ENCODE peak calls at places on chromosomes 16 and 17, in nine cellular contexts. One of them, this sample, is unnamed.

GRCh38 chr17:6145946-6146345 is 75.8 kb downstream of the WSCD1 start:
- DNase-seq in spleen: no peak
- DNase-seq in breast epithelium: no peak
- DNase-seq in adrenal gland: no peak
- DNase-seq in upper lobe of right lung: no peak
- DNase-seq in foreskin fibroblast: no peak
- DNase-seq in WTC11: no peak
- DNase-seq in neural crest cell: no peak
- DNase-seq in BJ: no peak
- DNase-seq in this sample: no peak

GRCh38 chr17:57895382-57896060 is 45.7 kb upstream of the MRPS23 start:
- DNase-seq in neural crest cell: no peak
- DNase-seq in adrenal gland: no peak
- DNase-seq in foreskin fibroblast: no peak
- DNase-seq in WTC11: no peak
- DNase-seq in upper lobe of right lung: peak; percentile 60
- DNase-seq in breast epithelium: no peak
- DNase-seq in BJ: no peak
- DNase-seq in spleen: no peak
- DNase-seq in this sample: no peak

GRCh38 chr16:27698266-27698665 is 148.3 kb downstream of the KATNIP start:
- DNase-seq in spleen: peak; percentile 59
- DNase-seq in adrenal gland: no peak
- DNase-seq in BJ: no peak
- DNase-seq in WTC11: peak; percentile 94
- DNase-seq in upper lobe of right lung: peak; percentile 52
- DNase-seq in foreskin fibroblast: no peak
- DNase-seq in neural crest cell: peak; percentile 50
- DNase-seq in breast epithelium: peak; percentile 25
- DNase-seq in this sample: peak; percentile 18

GRCh38 chr17:38861399-38861843 is 7.9 kb upstream of the RPL23 start:
- DNase-seq in foreskin fibroblast: no peak
- DNase-seq in breast epithelium: no peak
- DNase-seq in spleen: no peak
- DNase-seq in upper lobe of right lung: no peak
- DNase-seq in neural crest cell: no peak
- DNase-seq in adrenal gland: no peak
- DNase-seq in WTC11: peak; percentile 55
- DNase-seq in BJ: no peak
- DNase-seq in this sample: peak; percentile 64

GRCh38 chr17:71192039-71192555 is 928.7 kb upstream of the SOX9 start:
- DNase-seq in spleen: no peak
- DNase-seq in upper lobe of right lung: no peak
- DNase-seq in neural crest cell: no peak
- DNase-seq in WTC11: no peak
- DNase-seq in foreskin fibroblast: no peak
- DNase-seq in adrenal gland: no peak
- DNase-seq in BJ: no peak
- DNase-seq in breast epithelium: no peak
- DNase-seq in this sample: no peak

GRCh38 chr17:34370997-34371395 is 8.0 kb upstream of the CCL1 start:
- DNase-seq in breast epithelium: no peak
- DNase-seq in adrenal gland: no peak
- DNase-seq in WTC11: no peak
- DNase-seq in spleen: no peak
- DNase-seq in upper lobe of right lung: no peak
- DNase-seq in neural crest cell: no peak
- DNase-seq in BJ: peak; percentile 18
- DNase-seq in foreskin fibroblast: no peak
- DNase-seq in this sample: no peak

GRCh38 chr16:67538666-67539101 is 10.1 kb downstream of the RIPOR1 start:
- DNase-seq in adrenal gland: peak; percentile 14
- DNase-seq in spleen: no peak
- DNase-seq in upper lobe of right lung: no peak
- DNase-seq in BJ: no peak
- DNase-seq in WTC11: peak; percentile 29
- DNase-seq in neural crest cell: no peak
- DNase-seq in foreskin fibroblast: no peak
- DNase-seq in breast epithelium: no peak
- DNase-seq in this sample: peak; percentile 3

GRCh38 chr17:61403846-61404701 is 4.4 kb downstream of the TBX2 start:
- DNase-seq in breast epithelium: no peak
- DNase-seq in WTC11: no peak
- DNase-seq in neural crest cell: no peak
- DNase-seq in foreskin fibroblast: no peak
- DNase-seq in upper lobe of right lung: peak; percentile 64
- DNase-seq in BJ: no peak
- DNase-seq in adrenal gland: no peak
- DNase-seq in spleen: peak; percentile 68
- DNase-seq in this sample: no peak

GRCh38 chr16:56517206-56517605 is 2.6 kb downstream of the BBS2 start:
- DNase-seq in upper lobe of right lung: no peak
- DNase-seq in neural crest cell: no peak
- DNase-seq in BJ: no peak
- DNase-seq in foreskin fibroblast: no peak
- DNase-seq in breast epithelium: no peak
- DNase-seq in WTC11: no peak
- DNase-seq in spleen: no peak
- DNase-seq in adrenal gland: no peak
- DNase-seq in this sample: no peak

GRCh38 chr17:40557531-40558299 is 7.6 kb downstream of the CCR7 start:
- DNase-seq in foreskin fibroblast: no peak
- DNase-seq in upper lobe of right lung: peak; percentile 58
- DNase-seq in spleen: peak; percentile 65
- DNase-seq in neural crest cell: no peak
- DNase-seq in adrenal gland: peak; percentile 13
- DNase-seq in WTC11: peak; percentile 6
- DNase-seq in BJ: no peak
- DNase-seq in breast epithelium: no peak
- DNase-seq in this sample: peak; percentile 5

GRCh38 chr16:68715471-68715870 is 21.6 kb upstream of the CDH1 start:
- DNase-seq in BJ: no peak
- DNase-seq in breast epithelium: no peak
- DNase-seq in upper lobe of right lung: no peak
- DNase-seq in spleen: no peak
- DNase-seq in foreskin fibroblast: no peak
- DNase-seq in neural crest cell: no peak
- DNase-seq in adrenal gland: no peak
- DNase-seq in WTC11: no peak
- DNase-seq in this sample: no peak

GRCh38 chr17:56851008-56851407 is 17.1 kb downstream of the DGKE start:
- DNase-seq in spleen: no peak
- DNase-seq in breast epithelium: no peak
- DNase-seq in BJ: no peak
- DNase-seq in upper lobe of right lung: no peak
- DNase-seq in neural crest cell: no peak
- DNase-seq in WTC11: no peak
- DNase-seq in adrenal gland: no peak
- DNase-seq in foreskin fibroblast: no peak
- DNase-seq in this sample: no peak

GRCh38 chr16:81505011-81505660 is 60.5 kb downstream of the CMIP start:
- DNase-seq in foreskin fibroblast: no peak
- DNase-seq in spleen: peak; percentile 85
- DNase-seq in upper lobe of right lung: no peak
- DNase-seq in WTC11: no peak
- DNase-seq in BJ: no peak
- DNase-seq in breast epithelium: no peak
- DNase-seq in neural crest cell: no peak
- DNase-seq in adrenal gland: no peak
- DNase-seq in this sample: no peak

GRCh38 chr16:2507679-2508064 is 6.1 kb upstream of the ATP6V0C start:
- DNase-seq in neural crest cell: no peak
- DNase-seq in BJ: no peak
- DNase-seq in spleen: peak; percentile 91
- DNase-seq in adrenal gland: peak; percentile 75
- DNase-seq in foreskin fibroblast: no peak
- DNase-seq in breast epithelium: no peak
- DNase-seq in WTC11: no peak
- DNase-seq in upper lobe of right lung: peak; percentile 88
- DNase-seq in this sample: no peak

GRCh38 chr16:10037771-10038170 is 144.5 kb downstream of the GRIN2A start:
- DNase-seq in BJ: no peak
- DNase-seq in foreskin fibroblast: no peak
- DNase-seq in WTC11: no peak
- DNase-seq in upper lobe of right lung: no peak
- DNase-seq in neural crest cell: no peak
- DNase-seq in adrenal gland: no peak
- DNase-seq in breast epithelium: no peak
- DNase-seq in spleen: no peak
- DNase-seq in this sample: no peak

GRCh38 chr16:31327675-31328225 is 27.2 kb upstream of the ITGAX start:
- DNase-seq in adrenal gland: no peak
- DNase-seq in upper lobe of right lung: no peak
- DNase-seq in spleen: no peak
- DNase-seq in neural crest cell: no peak
- DNase-seq in WTC11: peak; percentile 21
- DNase-seq in BJ: no peak
- DNase-seq in foreskin fibroblast: no peak
- DNase-seq in breast epithelium: no peak
- DNase-seq in this sample: no peak
- TF ChIP-seq CTCF in adrenal gland: no peak
- TF ChIP-seq CTCF in upper lobe of right lung: no peak
- TF ChIP-seq CTCF in spleen: no peak
- TF ChIP-seq CTCF in neural crest cell: no peak
- TF ChIP-seq CTCF in WTC11: no peak
- TF ChIP-seq CTCF in BJ: no peak
- TF ChIP-seq CTCF in foreskin fibroblast: no peak
- TF ChIP-seq CTCF in breast epithelium: no peak
- TF ChIP-seq CTCF in this sample: no peak

GRCh38 chr17:83174859-83175550 is 95.6 kb downstream of the METRNL start:
- DNase-seq in WTC11: no peak
- DNase-seq in spleen: no peak
- DNase-seq in breast epithelium: no peak
- DNase-seq in adrenal gland: no peak
- DNase-seq in upper lobe of right lung: no peak
- DNase-seq in foreskin fibroblast: no peak
- DNase-seq in neural crest cell: no peak
- DNase-seq in BJ: no peak
- DNase-seq in this sample: no peak
- TF ChIP-seq CTCF in WTC11: no peak
- TF ChIP-seq CTCF in spleen: no peak
- TF ChIP-seq CTCF in breast epithelium: no peak
- TF ChIP-seq CTCF in adrenal gland: no peak
- TF ChIP-seq CTCF in upper lobe of right lung: no peak
- TF ChIP-seq CTCF in foreskin fibroblast: no peak
- TF ChIP-seq CTCF in neural crest cell: no peak
- TF ChIP-seq CTCF in BJ: peak; percentile 10
- TF ChIP-seq CTCF in this sample: no peak

GRCh38 chr16:54937673-54938350 is 7.1 kb downstream of the IRX5 start:
- DNase-seq in WTC11: no peak
- DNase-seq in BJ: no peak
- DNase-seq in adrenal gland: no peak
- DNase-seq in spleen: no peak
- DNase-seq in foreskin fibroblast: no peak
- DNase-seq in neural crest cell: peak; percentile 31
- DNase-seq in breast epithelium: no peak
- DNase-seq in upper lobe of right lung: peak; percentile 69
- DNase-seq in this sample: no peak

GRCh38 chr16:54938351-54939346 is 8.0 kb downstream of the IRX5 start:
- DNase-seq in BJ: no peak
- DNase-seq in foreskin fibroblast: no peak
- DNase-seq in upper lobe of right lung: peak; percentile 75
- DNase-seq in WTC11: peak; percentile 30
- DNase-seq in breast epithelium: peak; percentile 62
- DNase-seq in neural crest cell: peak; percentile 19
- DNase-seq in adrenal gland: no peak
- DNase-seq in spleen: no peak
- DNase-seq in this sample: no peak

GRCh38 chr16:54935411-54936085 is 4.9 kb downstream of the IRX5 start:
- DNase-seq in neural crest cell: no peak
- DNase-seq in spleen: no peak
- DNase-seq in upper lobe of right lung: no peak
- DNase-seq in BJ: no peak
- DNase-seq in WTC11: no peak
- DNase-seq in foreskin fibroblast: no peak
- DNase-seq in breast epithelium: no peak
- DNase-seq in adrenal gland: no peak
- DNase-seq in this sample: no peak

GRCh38 chr16:54936086-54936978 is 5.7 kb downstream of the IRX5 start:
- DNase-seq in spleen: no peak
- DNase-seq in neural crest cell: peak; percentile 42
- DNase-seq in adrenal gland: no peak
- DNase-seq in foreskin fibroblast: peak; percentile 63
- DNase-seq in breast epithelium: no peak
- DNase-seq in WTC11: peak; percentile 74
- DNase-seq in BJ: no peak
- DNase-seq in upper lobe of right lung: no peak
- DNase-seq in this sample: peak; percentile 26

DNA sequence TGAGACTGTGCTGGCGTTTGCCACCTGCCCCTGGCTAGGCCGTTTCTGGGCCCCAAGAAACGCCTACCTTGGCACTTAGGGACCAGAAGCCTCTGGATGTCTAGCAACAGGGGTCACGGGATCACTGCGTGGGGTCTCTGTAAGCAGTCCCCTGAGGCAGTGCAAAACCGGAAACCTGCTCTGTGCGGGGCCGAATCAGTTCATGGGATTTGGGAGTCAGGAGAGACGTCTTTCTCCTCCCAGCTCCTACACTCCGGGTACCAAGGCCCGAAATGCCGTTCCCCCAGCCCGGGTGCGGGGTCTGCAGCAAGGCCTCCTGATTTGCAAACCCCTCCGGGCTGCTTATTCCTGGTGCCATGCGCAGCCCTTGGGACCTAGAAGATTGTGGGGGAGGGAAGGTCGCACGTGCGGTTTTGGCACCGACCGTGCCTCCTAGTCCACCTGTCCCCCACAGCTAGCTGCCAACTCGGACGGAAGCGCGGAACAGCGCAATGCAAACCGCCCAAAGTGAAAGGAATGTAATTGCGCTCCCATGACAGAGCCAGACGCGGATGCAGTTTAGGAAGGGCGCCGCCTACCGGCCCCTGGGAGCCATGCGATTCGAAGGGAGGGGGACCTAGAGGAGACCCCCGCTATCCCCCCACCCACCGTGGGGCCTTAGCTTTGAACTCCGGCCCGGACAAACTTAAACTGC is 6.5 kb downstream of the IRX5 start:
- DNase-seq in breast epithelium: peak; percentile 83
- DNase-seq in adrenal gland: no peak
- DNase-seq in neural crest cell: peak; percentile 69
- DNase-seq in BJ: no peak
- DNase-seq in upper lobe of right lung: peak; percentile 90
- DNase-seq in spleen: no peak
- DNase-seq in WTC11: peak; percentile 86
- DNase-seq in foreskin fibroblast: peak; percentile 82
- DNase-seq in this sample: peak; percentile 39
- TF ChIP-seq CTCF in breast epithelium: peak; percentile 93
- TF ChIP-seq CTCF in adrenal gland: no peak
- TF ChIP-seq CTCF in neural crest cell: peak; percentile 88
- TF ChIP-seq CTCF in BJ: peak; percentile 76
- TF ChIP-seq CTCF in upper lobe of right lung: peak; percentile 54
- TF ChIP-seq CTCF in spleen: no peak
- TF ChIP-seq CTCF in WTC11: peak; percentile 83
- TF ChIP-seq CTCF in foreskin fibroblast: peak; percentile 93
- TF ChIP-seq CTCF in this sample: peak; percentile 58

DNA sequence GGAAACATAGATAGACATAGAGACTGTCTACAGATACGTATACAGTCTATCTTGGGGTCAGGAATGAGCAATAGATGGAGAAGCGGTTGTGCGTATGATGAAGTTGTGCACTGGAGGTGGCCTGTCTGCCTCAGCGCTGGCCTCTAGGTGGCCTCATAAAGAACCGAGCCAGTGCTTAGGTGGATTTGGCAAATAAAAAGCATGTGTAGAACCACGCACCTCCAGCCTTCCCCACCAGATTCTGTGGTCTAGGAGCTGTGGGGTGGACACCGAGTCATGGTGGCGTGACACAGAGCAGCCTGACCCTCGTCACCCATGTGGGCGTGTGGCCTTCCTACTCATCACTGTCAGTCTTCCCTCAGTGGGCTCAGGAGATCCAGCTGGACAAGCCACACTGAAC is 34.0 kb downstream of the PGS1 start:
- DNase-seq in spleen: peak; percentile 83
- DNase-seq in foreskin fibroblast: no peak
- DNase-seq in WTC11: no peak
- DNase-seq in breast epithelium: no peak
- DNase-seq in BJ: no peak
- DNase-seq in adrenal gland: no peak
- DNase-seq in neural crest cell: no peak
- DNase-seq in upper lobe of right lung: peak; percentile 87
- DNase-seq in this sample: peak; percentile 68
- TF ChIP-seq CTCF in spleen: peak; percentile 25
- TF ChIP-seq CTCF in foreskin fibroblast: peak; percentile 50
- TF ChIP-seq CTCF in WTC11: no peak
- TF ChIP-seq CTCF in breast epithelium: no peak
- TF ChIP-seq CTCF in BJ: peak; percentile 49
- TF ChIP-seq CTCF in adrenal gland: no peak
- TF ChIP-seq CTCF in neural crest cell: peak; percentile 57
- TF ChIP-seq CTCF in upper lobe of right lung: peak; percentile 42
- TF ChIP-seq CTCF in this sample: peak; percentile 56

This sample was measured in activated CD8-positive, alpha-beta T cell treated with anti-CD3 and anti-CD28 coated beads for 36 hours.